ENCODE peak calls at places on chromosome 22, in eight cellular contexts. L is transverse colon, B is stomach, R is endothelial cell of umbilical vein, Y is GM23338, I is HCT116, A is SK-N-SH, O is Panc1. Z is an unnamed sample. For H3K4me1, the result is how much of the 10 kb centered on the place peaks cover.

GRCh38 chr22:20672082-20672424 is 101.9 kb upstream of the SERPIND1 start:
- DNase-seq in L (no peak), B (no peak), R (no peak), Y (no peak), I (no peak), A (no peak), O (no peak), Z (no peak)

GRCh38 chr22:23550049-23550650 is 29.9 kb downstream of the IGLL1 start:
- DNase-seq in L (no peak), B (no peak), R (no peak), Y (no peak), I (no peak), A (no peak), O (no peak), Z (no peak)

GRCh38 chr22:37560682-37561208 is 465 bp downstream of the CDC42EP1 start:
- DNase-seq in L (peak), B (no peak), R (peak), Y (peak), I (no peak), A (peak), O (no peak), Z (no peak)

GRCh38 chr22:49469896-49470740 is 357.6 kb downstream of the BRD1 start:
- DNase-seq in L (no peak), B (no peak), R (no peak), Y (peak), I (no peak), A (no peak), O (no peak), Z (no peak)

GRCh38 chr22:17549655-17550054 is 13.6 kb upstream of the SLC25A18 start:
- DNase-seq in L (no peak), B (no peak), R (no peak), Y (no peak), I (no peak), A (no peak), O (no peak), Z (no peak)

GRCh38 chr22:46415816-46416536 is 80.5 kb downstream of the TRMU start:
- DNase-seq in L (no peak), B (no peak), R (no peak), Y (no peak), I (no peak), A (no peak), O (no peak), Z (no peak)

GRCh38 chr22:44403930-44404329 is 91.2 kb upstream of the SHISAL1 start:
- DNase-seq in L (no peak), B (no peak), R (no peak), Y (no peak), I (no peak), A (no peak), O (no peak), Z (peak)

GRCh38 chr22:17590586-17590985 is 27.3 kb downstream of the SLC25A18 start:
- DNase-seq in L (no peak), B (no peak), R (no peak), Y (no peak), I (no peak), A (no peak), O (no peak), Z (peak)

GRCh38 chr22:28021998-28022660 is 103.1 kb upstream of the PITPNB start:
- DNase-seq in L (no peak), B (peak), R (no peak), Y (no peak), I (no peak), A (no peak), O (no peak), Z (peak)

GRCh38 chr22:25774575-25775026 is 32.6 kb downstream of the MYO18B start:
- DNase-seq in L (no peak), B (no peak), R (no peak), Y (peak), I (no peak), A (peak), O (no peak), Z (no peak)

GRCh38 chr22:48746789-48747425 is 1080.8 kb downstream of the BRD1 start:
- DNase-seq in L (no peak), B (peak), R (no peak), Y (no peak), I (no peak), A (no peak), O (no peak), Z (peak)

GRCh38 chr22:28023036-28023435 is 104.0 kb upstream of the PITPNB start:
- DNase-seq in L (no peak), B (no peak), R (no peak), Y (no peak), I (no peak), A (no peak), O (no peak), Z (peak)

GRCh38 chr22:50713571-50714056 is 24.4 kb upstream of the ACR start:
- DNase-seq in L (no peak), B (no peak), R (no peak), Y (no peak), I (no peak), A (no peak), O (no peak), Z (peak)

GRCh38 chr22:41021039-41021654 is 70.0 kb downstream of the RBX1 start:
- DNase-seq in L (peak), B (no peak), R (no peak), Y (peak), I (no peak), A (no peak), O (no peak), Z (peak)

GRCh38 chr22:42180349-42180842 is 49.8 kb upstream of the CYP2D6 start:
- DNase-seq in L (peak), B (no peak), R (no peak), Y (no peak), I (no peak), A (no peak), O (no peak), Z (no peak)
- H3K4me1 ChIP-seq in L (under half), B (under half), R (under half), Y (under half), I (under half), A (under half), O (under half), Z (under half)

DNA sequence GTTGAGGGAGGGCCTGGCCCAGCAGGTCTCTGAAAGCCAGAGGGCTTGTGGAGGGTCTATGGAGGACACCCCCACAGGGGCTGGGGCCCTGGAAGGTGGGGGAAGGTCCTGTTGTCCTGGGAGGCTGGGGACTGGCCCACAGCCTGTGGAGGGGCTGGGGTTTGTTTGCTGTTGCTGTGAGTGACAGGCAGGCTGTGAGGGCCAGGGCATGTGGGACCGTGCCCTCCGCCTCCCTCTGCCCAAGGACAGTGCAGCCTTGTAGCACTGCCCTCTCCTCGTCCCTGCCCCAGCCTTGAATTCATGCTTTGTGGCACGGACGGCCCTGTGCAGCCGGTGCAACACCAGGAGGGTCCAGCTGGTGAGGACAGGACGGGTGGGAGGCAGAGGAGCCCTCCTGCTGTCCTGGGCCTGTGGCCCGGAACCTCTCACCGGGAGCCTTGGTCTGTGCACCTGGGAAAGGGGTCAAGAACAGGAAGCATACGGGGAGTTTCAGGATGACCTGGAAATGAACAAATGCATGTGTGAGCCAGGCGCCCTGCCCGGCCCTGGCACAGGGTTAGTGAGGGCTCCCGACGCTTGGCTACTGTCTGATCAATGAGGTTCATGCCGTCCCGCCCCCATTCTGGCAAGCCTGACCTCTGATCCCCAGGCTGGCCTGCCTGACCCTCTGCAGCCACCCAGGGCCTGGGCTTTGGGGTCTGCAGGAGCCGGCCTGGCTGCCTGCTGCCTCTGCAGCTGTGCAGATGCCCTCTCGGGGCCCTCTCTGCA is 37.4 kb upstream of the PRODH start:
- DNase-seq in L (no peak), B (no peak), R (no peak), Y (no peak), I (no peak), A (no peak), O (no peak), Z (no peak)
- TF ChIP-seq POLR2AphosphoS5 in L (no peak), B (no peak), R (no peak), Y (no peak), I (no peak), A (no peak), O (no peak), Z (no peak)

DNA sequence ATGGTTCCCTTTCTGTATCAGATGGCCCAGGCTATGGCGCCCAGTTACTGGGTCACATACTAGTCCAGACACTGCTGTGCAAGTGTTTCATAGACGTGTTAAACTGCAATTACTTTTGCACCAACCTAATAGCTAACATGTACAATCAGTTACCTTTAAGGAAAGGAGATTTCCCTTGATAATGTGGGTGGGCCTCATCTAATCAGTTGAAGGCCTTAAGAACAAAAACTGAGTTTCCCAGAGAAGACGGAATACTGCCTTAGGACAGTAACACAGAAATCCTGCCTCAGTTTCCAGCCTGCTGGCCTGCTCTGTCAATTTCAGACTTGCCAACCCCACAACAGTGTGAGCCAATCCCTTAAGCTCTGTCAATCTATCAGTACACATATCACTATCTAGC is 229.9 kb upstream of the SYN3 start:
- DNase-seq in L (no peak), B (no peak), R (no peak), Y (no peak), I (no peak), A (no peak), O (no peak), Z (no peak)
- TF ChIP-seq CTCF in L (no peak), B (no peak), R (no peak), Y (no peak), I (no peak), A (no peak), O (no peak), Z (no peak)

GRCh38 chr22:31247726-31248125 is 35.6 kb downstream of the LIMK2 start:
- DNase-seq in L (no peak), B (no peak), R (no peak), Y (no peak), I (no peak), A (peak), O (no peak), Z (no peak)
- H3K4me1 ChIP-seq in L (under half), B (half or more), R (under half), Y (under half), I (under half), A (half or more), O (under half), Z (under half)

GRCh38 chr22:30310881-30311771 is 15.6 kb downstream of the TBC1D10A start:
- DNase-seq in L (peak), B (peak), R (no peak), Y (no peak), I (no peak), A (no peak), O (no peak), Z (no peak)
- TF ChIP-seq POLR2AphosphoS5 in L (peak), B (peak), R (no peak), Y (no peak), I (no peak), A (no peak), O (no peak), Z (peak)

GRCh38 chr22:34841321-34841901 is 224.5 kb upstream of the ISX start:
- DNase-seq in L (no peak), B (no peak), R (no peak), Y (peak), I (no peak), A (no peak), O (no peak), Z (no peak)
- TF ChIP-seq CTCF in L (no peak), B (no peak), R (no peak), Y (peak), I (no peak), A (no peak), O (no peak), Z (no peak)

DNA sequence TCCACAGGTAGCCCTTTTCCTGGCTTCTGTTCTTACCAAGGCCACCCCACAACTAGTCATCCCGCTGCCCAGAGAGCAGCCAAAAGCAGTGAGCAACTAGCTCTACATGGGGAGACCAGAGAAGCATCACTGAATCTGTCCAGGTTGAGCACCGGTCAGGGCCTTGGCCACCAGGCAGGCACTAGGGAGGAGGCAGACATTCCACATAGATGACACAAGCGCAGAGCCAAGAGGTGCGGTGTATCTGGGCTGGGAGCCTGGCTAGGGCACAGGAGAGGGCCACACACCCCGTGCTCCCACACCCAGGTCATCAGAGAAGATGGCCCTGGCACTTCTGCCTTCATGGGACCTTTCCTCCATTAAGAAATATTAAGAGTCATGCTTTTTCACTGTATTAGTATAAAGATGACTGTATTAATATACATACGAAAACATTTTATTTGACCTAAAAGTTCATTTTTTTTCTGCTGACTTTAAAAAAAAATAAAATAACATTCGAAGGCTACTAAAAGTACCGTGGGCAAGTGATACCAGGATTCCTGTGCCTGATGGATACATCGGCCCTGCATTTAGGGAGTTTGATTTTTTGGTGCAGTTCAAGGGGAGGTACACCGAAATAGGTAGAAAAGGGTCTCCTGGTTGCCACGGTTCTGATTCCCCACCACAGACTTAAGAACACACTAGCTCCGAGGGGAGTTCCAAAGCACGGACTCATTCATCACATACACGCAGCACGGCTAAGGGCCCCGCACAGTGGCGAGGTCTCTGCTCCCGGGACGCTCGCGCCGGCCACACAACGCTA is 1.2 kb downstream of the DGCR2 start:
- DNase-seq in L (peak), B (peak), R (no peak), Y (peak), I (peak), A (no peak), O (no peak), Z (peak)
- H3K4me1 ChIP-seq in L (under half), B (half or more), R (under half), Y (under half), I (under half), A (under half), O (under half), Z (half or more)

DNA sequence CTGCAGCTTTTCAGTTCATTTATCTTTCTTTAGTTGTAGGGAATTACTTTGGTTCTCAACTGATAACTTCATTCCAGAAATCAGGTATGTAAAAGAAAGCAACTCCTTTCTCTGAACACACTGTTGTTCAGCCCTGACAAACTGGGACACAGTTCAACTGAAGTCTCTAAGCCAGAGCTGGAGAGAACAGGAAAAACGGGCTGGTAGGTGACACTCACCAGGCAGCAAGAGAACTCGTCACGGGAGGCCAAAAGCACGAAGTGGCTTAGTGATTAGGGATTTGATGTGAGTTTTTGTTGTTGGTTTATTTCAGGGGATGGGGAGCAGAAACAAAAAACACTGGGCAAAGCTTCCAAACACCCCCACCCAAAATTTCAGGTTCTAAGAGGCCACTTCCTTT is 54.1 kb downstream of the MYH9 start:
- DNase-seq in L (no peak), B (peak), R (no peak), Y (no peak), I (no peak), A (no peak), O (no peak), Z (no peak)
- TF ChIP-seq POLR2AphosphoS5 in L (no peak), B (peak), R (no peak), Y (no peak), I (no peak), A (no peak), O (no peak), Z (no peak)

Z was measured in spleen.